ENCODE peak calls at places on chromosomes 12 and 14, in five cellular contexts. D, Z, L, X and T are unnamed samples. For H3K4me1, the result is how much of the 10 kb centered on the place peaks cover.

GRCh38 chr12:39824505-39825198 is 205.0 kb upstream of the ABCD2 start:
- DNase-seq in L (peak), D (no peak), Z (no peak), X (no peak), T (no peak)

GRCh38 chr12:47935196-47935595 is 28.2 kb upstream of the TMEM106C start:
- DNase-seq in L (no peak), Z (peak), X (no peak), D (peak), T (peak)

GRCh38 chr14:33809456-33809855 is 141.4 kb downstream of the EGLN3 start:
- DNase-seq in Z (no peak), D (no peak), X (no peak), L (no peak), T (no peak)

GRCh38 chr12:1830981-1831930 is 10.9 kb downstream of the LRTM2 start:
- DNase-seq in L (peak), X (peak), D (peak), Z (peak), T (peak)

GRCh38 chr14:71400821-71401447 is 493.7 kb downstream of the PCNX1 start:
- DNase-seq in X (no peak), Z (no peak), L (peak), D (no peak), T (no peak)

GRCh38 chr14:101251812-101252442 is 309.4 kb upstream of the DIO3 start:
- DNase-seq in X (no peak), D (peak), L (no peak), Z (no peak), T (no peak)

GRCh38 chr14:99752486-99753121 is 40.6 kb upstream of the EML1 start:
- DNase-seq in D (peak), Z (no peak), L (peak), X (peak), T (no peak)

GRCh38 chr14:83744901-83745300 is 1785.0 kb upstream of the FLRT2 start:
- DNase-seq in Z (no peak), L (peak), X (no peak), D (no peak), T (no peak)

GRCh38 chr12:74293689-74294131 is 243.9 kb upstream of the ATXN7L3B start:
- DNase-seq in L (no peak), Z (no peak), X (no peak), D (peak), T (no peak)

GRCh38 chr12:64526859-64527258 is 74.9 kb downstream of the TBK1 start:
- DNase-seq in D (no peak), L (no peak), X (no peak), Z (no peak), T (no peak)

GRCh38 chr14:105375635-105376057 is 22.7 kb upstream of the TEX22 start:
- DNase-seq in Z (no peak), L (peak), X (no peak), D (peak), T (no peak)

GRCh38 chr12:131989021-131989420 is 39.3 kb downstream of the EP400 start:
- DNase-seq in Z (no peak), D (no peak), X (no peak), L (no peak), T (no peak)

GRCh38 chr12:24223926-24224325 is 274.5 kb upstream of the SOX5 start:
- DNase-seq in X (no peak), D (no peak), Z (no peak), L (no peak), T (no peak)

GRCh38 chr12:16526693-16527092 is 79.3 kb downstream of the LMO3 start:
- DNase-seq in X (no peak), L (no peak), D (no peak), Z (peak), T (no peak)

GRCh38 chr12:9132008-9132535 is 16.4 kb upstream of the A2M start:
- DNase-seq in D (no peak), L (no peak), X (no peak), Z (no peak), T (no peak)
- H3K4me3 ChIP-seq in D (no peak), L (no peak), X (no peak), Z (no peak), T (no peak)

DNA sequence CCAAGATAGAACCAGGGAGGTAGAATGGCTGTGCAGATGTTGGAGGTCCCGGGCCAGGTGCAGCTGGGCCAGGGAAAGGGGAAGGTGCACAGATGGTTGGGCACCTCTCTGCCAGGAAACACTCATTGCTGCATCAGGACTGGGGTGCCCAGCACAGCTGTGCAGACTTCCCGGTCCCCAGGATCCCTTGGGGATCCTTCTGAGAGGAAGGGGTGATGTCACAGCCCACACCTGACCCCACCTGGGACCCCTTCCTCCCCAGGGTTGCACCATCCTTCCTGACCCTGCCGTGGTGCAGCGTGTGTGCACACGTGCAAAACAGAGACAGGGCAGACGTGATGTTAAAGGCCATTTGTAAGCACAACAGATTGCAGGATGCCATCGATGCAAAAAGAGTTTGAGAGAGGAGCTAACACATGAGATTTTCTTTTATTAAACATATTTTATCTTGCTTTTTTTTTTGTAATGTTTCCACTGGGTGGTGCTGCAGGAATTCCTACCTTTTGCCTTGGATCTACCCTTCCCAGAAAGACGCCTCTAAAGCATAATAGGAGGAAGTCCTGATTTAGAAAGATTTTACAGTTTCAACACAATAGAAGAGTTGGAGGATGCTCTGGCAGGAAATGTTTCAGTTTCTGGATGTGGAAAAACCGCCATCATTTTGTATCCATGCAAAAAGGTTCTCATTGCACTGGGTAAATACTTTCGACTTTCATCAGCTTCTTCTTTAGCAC is 14.8 kb downstream of the ELK3 start:
- DNase-seq in Z (no peak), X (no peak), D (no peak), L (peak), T (no peak)
- H3K4me1 ChIP-seq in Z (under half), X (under half), D (under half), L (half or more), T (under half)

GRCh38 chr12:80936642-80937390 is 918 bp downstream of the LIN7A start:
- DNase-seq in L (peak), X (peak), D (peak), Z (peak), T (peak)

GRCh38 chr12:80939231-80939950 is 1.7 kb upstream of the LIN7A start:
- DNase-seq in L (peak), X (no peak), D (no peak), Z (no peak), T (no peak)

GRCh38 chr12:80936353-80936641 is 1.4 kb downstream of the LIN7A start:
- DNase-seq in Z (no peak), D (peak), X (no peak), L (no peak), T (peak)

GRCh38 chr12:80938397-80938796 is 663 bp upstream of the LIN7A start:
- DNase-seq in L (no peak), D (no peak), Z (no peak), X (no peak), T (no peak)

DNA sequence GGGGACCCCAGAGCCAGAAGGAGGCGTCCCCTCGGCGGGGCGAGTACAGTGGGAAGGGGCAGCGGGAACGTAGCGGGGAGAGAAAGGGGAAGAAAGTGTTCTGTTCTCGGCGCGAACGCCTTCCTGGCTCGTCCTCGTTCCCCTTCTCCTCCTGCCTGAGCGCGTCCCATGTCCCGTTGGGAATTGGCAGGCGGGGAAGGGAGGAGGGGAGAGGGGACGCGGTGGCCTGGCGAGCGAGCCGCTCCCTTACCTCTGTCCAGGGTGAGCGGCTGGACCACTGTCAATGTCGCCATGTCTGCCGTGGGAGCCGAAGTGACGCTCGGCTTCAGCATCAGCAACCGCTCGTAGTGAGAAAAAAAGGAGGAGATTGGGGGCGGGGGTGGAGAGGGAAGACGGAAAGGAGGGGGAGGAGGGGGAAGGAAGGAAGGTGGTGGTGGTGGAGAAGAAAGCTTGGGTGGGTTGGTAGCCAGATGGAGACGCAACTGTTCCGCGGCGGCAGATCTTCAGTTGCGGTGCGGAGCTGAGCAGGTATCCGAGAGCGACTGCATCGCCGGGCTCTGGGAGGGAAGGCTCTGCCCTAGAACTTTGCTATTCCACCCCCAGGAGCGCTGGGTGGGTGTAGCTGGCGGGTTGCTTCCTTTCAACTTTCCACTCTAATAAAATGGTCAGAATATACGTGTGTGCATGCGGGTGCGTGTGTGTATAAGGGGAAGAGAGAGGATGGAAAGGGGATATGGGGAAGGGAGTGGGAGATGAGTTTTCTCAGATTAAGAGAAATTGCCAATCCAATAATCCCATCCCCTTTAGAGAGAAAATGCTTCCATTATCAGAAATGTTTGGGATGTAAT is at the start of gene LIN7A:
- DNase-seq in Z (peak), X (peak), D (peak), L (peak), T (peak)
- H3K4me3 ChIP-seq in Z (peak), X (peak), D (peak), L (peak), T (peak)

GRCh38 chr14:64728856-64729255 is 24.6 kb downstream of the PLEKHG3 start:
- DNase-seq in Z (no peak), X (peak), D (no peak), L (no peak), T (peak)
- H3K4me1 ChIP-seq in Z (under half), X (under half), D (under half), L (under half), T (under half)

DNA sequence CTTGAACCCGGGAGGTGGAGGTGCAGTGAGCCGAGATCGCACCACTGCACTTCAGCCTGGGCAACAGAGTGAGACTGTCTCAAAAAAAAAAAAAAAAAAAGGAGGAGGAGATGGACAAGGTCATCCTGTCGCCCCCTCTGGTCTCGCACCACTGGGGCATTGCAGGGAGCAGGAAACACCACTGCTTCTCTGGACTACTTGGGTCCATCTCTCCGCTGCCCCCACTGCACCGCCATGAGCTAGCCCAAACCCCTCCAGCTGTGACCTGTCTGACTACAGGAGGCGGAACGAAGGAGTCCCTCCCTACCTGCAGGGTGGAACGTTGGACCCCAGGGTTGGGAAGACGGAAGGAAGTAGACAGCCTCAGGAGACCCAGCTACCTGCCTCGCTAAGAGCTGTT is 18.2 kb upstream of the FAM222A start:
- DNase-seq in D (no peak), Z (no peak), X (no peak), L (no peak), T (no peak)
- H3K4me3 ChIP-seq in D (no peak), Z (no peak), X (no peak), L (no peak), T (no peak)

DNA sequence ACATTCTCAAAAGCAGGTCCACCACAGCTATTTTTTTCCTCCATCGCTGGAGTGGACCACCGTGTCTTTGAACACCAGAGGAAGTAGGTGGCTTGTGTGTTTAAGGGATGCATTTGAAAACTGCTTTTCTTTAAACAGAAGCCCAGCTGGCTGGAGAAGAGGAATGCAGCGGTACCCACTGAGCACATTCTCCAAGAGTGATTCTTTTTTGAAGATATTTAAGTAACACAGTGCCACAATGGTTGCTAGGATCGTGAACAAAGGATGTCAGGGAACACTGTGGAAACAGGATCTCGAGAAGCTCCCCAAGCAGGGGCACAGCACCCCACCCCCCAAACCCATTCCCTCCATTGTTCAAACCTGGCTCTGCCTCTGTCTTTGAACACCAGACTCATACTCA is 286.5 kb upstream of the PWP1 start:
- DNase-seq in Z (no peak), L (no peak), D (no peak), X (no peak), T (no peak)
- H3K4me1 ChIP-seq in Z (under half), L (under half), D (under half), X (under half), T (under half)

DNA sequence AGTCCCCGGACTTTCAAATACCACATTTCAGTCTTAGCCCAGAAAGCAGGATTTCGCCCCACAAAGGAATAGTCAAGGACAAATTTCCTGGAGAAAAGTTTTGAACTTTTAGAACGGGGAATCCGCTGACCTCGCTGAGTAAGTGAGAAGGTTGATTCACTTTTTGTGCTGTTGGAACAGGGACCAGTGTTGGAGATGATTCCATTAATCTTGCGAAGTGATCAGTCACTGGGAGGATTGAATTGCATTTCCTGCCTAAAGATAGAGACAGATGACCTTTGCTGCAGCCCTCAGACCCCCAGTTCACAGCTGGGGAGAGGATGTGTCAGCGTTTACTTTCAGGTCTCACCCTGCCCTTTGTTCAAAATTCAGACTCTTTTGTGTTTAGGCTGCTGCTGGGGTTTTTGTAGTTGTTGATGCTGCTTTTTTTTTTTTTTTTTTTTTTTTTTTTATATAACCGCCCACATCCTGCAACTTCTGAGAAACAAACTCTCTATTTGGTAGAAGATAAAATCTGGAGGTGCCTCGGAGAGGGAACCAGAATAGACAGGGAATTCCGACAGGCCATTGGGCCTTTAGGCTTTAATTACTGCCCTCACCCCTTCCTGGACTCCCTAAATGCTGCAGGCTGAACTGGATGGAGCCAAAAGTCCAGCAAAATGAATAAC is 9.8 kb upstream of the KDM2B start:
- DNase-seq in Z (no peak), L (no peak), D (no peak), X (no peak), T (no peak)
- H3K4me3 ChIP-seq in Z (no peak), L (no peak), D (peak), X (no peak), T (no peak)

DNA sequence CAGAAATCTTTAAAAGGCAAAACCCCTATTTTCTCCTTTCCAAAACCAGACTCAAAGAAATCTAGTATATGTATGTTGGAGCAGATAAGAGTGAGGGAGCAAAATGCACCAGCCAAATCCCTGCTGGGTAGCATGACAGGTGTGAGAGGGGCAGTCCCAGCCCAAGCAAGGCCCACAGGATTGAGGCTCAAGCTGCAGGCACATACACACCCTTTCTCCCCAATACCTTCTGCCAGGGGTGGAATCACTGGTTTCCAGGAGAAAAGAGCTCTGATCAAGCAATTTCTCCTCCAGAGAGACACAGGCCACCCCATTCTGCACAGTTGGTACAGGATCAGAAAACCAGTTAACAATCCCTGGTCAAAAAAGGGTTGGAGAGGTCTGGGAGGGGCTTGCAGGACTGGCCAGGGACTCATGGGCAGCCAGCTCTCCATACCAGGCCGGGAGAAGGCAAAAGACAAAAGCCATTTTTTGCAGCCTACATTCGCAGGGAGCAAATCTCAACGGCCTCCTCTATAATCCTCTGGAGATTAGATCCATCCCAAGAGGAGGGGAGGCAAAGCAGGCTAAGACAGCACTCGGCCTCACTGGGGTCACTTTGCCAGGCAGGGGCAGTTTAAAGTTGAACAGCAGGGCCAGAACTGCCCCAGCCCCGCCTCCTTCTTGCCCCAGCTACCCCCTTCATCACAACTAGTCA is 2.1 kb downstream of the KMT2D start:
- DNase-seq in X (no peak), Z (no peak), D (no peak), L (no peak), T (no peak)
- H3K4me1 ChIP-seq in X (under half), Z (under half), D (under half), L (under half), T (under half)

GRCh38 chr12:120873231-120873630 is 30.9 kb downstream of the SPPL3 start:
- DNase-seq in X (no peak), L (no peak), D (no peak), Z (no peak), T (no peak)
- H3K4me3 ChIP-seq in X (no peak), L (no peak), D (no peak), Z (no peak), T (no peak)